ENCODE peak calls at places on chromosomes 12 and 14, in eight cellular contexts. J, F, B, R, C, K, X and T are unnamed samples.

GRCh38 chr12:55955344-55955743 is 10.5 kb downstream of the PMEL start:
- DNase-seq in K (no peak), B (no peak), C (no peak), R (no peak), J (no peak), F (no peak), X (no peak), T (no peak)

GRCh38 chr12:80517655-80518054 is 73.6 kb downstream of the PTPRQ start:
- DNase-seq in F (no peak), B (no peak), C (no peak), J (no peak), K (no peak), X (no peak), R (no peak), T (no peak)

GRCh38 chr14:104280085-104280901 is 141.9 kb downstream of the KIF26A start:
- DNase-seq in F (peak; percentile 25), X (peak; percentile 52), J (peak; percentile 14), K (no peak), R (no peak), C (peak; percentile 38), B (no peak), T (peak; percentile 9)

GRCh38 chr12:16606201-16606849 is 363 bp upstream of the LMO3 start:
- DNase-seq in B (peak; percentile 25), J (no peak), R (no peak), F (peak; percentile 78), C (peak; percentile 49), X (peak; percentile 84), K (no peak), T (peak; percentile 28)

GRCh38 chr12:120080043-120080400 is 36.5 kb downstream of the RAB35 start:
- DNase-seq in F (no peak), J (no peak), C (peak; percentile 16), K (no peak), X (no peak), B (no peak), R (no peak), T (no peak)

GRCh38 chr14:56339855-56340701 is 221.9 kb downstream of the PELI2 start:
- DNase-seq in R (peak; percentile 63), F (peak; percentile 60), J (peak; percentile 82), C (peak; percentile 84), X (peak; percentile 82), K (peak; percentile 72), B (peak; percentile 89), T (peak; percentile 80)

GRCh38 chr12:97541366-97541765 is 78.8 kb downstream of the RMST start:
- DNase-seq in X (no peak), F (no peak), K (no peak), C (no peak), R (no peak), B (no peak), J (no peak), T (no peak)

GRCh38 chr14:73773441-73774243 is 59.5 kb upstream of the PNMA1 start:
- DNase-seq in R (no peak), F (no peak), X (peak; percentile 27), K (no peak), B (no peak), C (no peak), J (no peak), T (no peak)

GRCh38 chr12:121892673-121893561 is 4.3 kb downstream of the PSMD9 start:
- DNase-seq in B (peak; percentile 16), X (no peak), K (no peak), R (no peak), C (no peak), F (no peak), J (no peak), T (peak; percentile 31)

GRCh38 chr14:32374155-32374554 is 45.1 kb downstream of the AKAP6 start:
- DNase-seq in R (no peak), F (no peak), B (peak; percentile 5), X (no peak), J (no peak), K (no peak), C (no peak), T (no peak)

GRCh38 chr14:56117765-56118610 is at the start of gene PELI2:
- DNase-seq in F (peak; percentile 67), C (peak; percentile 87), J (peak; percentile 91), R (peak; percentile 89), B (peak; percentile 50), K (peak; percentile 81), X (peak; percentile 91), T (peak; percentile 81)

GRCh38 chr14:57060276-57060956 is 208.3 kb downstream of the EXOC5 start:
- DNase-seq in F (no peak), R (no peak), B (peak; percentile 86), C (no peak), J (no peak), X (no peak), K (no peak), T (no peak)

GRCh38 chr12:57203791-57204190 is 12.8 kb upstream of the NXPH4 start:
- DNase-seq in J (no peak), X (no peak), B (no peak), C (no peak), F (no peak), R (no peak), K (no peak), T (no peak)

DNA sequence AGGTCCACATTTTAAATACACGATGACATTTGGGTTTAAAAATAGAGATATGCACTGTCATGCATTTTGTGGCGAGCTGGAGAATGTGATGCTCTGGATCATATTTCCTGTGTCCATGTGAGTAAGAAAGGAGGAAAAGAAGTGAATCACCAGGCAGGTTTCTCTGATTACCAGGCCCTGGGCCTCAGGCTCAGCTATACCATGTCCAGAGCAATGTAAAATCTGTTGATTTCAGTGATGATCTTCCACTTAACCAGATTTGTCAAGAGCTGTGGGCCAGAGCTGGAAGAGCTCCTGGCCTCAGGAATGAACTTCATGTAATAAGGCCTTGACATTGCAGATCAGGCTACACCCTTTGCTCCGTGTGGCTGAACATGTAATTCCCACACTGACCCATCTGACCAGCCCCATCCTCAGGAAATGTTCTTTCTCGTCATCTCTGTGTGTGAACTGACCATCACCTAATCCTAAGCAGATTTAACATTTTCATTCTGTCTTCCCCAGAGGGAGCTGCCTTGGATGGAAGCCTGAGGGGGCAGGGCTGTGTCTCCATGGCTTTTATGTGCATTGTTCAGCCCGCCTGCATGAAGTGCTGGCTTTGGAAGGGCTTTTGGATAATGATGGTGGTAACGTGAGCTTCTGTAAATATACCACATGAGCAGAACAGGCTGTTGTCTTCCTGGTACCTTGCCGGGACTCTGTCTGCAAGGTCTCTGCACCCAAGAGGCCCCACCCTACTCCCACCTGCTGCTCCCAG is 54.5 kb downstream of the CRACR2A start:
- DNase-seq in K (no peak), R (no peak), F (no peak), J (no peak), C (no peak), B (peak; percentile 80), X (no peak), T (no peak)
- H3K27ac ChIP-seq in K (no peak overlapping the region), R (no peak overlapping the region), F (no peak overlapping the region), J (no peak overlapping the region), C (peak overlapping the region; percentile 91), B (peak overlapping the region; percentile 39), X (peak overlapping the region; percentile 61), T (no peak overlapping the region)

DNA sequence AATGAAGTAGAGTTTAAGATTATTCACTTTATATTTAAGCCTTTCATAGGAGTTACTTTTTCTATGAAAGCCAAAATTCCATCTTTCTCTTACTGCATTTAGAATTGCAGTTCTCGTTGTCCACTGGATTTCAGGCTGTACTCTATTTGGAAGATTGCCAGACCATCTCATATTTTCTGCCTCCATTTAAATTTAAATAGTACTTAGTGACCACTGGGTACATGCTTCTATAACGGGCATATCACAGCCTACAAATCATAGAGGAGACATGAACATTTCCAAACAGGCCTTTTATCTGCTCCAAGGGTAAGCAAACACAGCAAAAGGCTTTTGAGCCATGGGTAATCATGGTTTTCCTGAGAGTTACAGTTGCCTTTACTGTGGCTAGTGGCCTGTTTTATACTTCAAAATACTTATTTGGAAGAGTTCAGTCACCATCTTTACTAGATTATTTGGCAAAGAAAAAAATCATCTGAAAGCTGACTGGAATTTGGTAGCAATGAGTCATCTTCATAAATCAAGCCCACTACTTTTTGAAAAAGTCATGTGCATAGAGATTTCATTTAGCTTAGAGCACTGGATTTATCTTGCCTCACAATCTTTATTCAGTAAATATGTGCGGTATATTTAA is 15.7 kb downstream of the ANO6 start:
- DNase-seq in K (no peak), C (no peak), F (no peak), R (no peak), B (peak; percentile 81), X (no peak), J (no peak), T (no peak)
- H3K4me1 ChIP-seq in K (peaks cover 31% of the 10 kb centered on the region), C (peaks cover 65% of the 10 kb centered on the region), F (peaks cover 17% of the 10 kb centered on the region), R (no peaks in the 10 kb centered on the region), B (peaks cover 54% of the 10 kb centered on the region), X (peaks cover 74% of the 10 kb centered on the region), J (peaks cover 16% of the 10 kb centered on the region), T (peaks cover 46% of the 10 kb centered on the region)

GRCh38 chr12:12898136-12898712 is 6.9 kb downstream of the GPRC5A start:
- DNase-seq in X (no peak), B (no peak), R (no peak), J (no peak), F (no peak), C (no peak), K (no peak), T (no peak)

GRCh38 chr12:12897286-12897685 is 5.9 kb downstream of the GPRC5A start:
- DNase-seq in J (no peak), X (no peak), B (no peak), F (no peak), C (no peak), R (no peak), K (no peak), T (no peak)

GRCh38 chr12:12900786-12901157 is 9.4 kb downstream of the GPRC5A start:
- DNase-seq in C (no peak), F (no peak), K (no peak), B (no peak), X (no peak), J (no peak), R (no peak), T (no peak)

GRCh38 chr12:12899530-12900380 is 8.4 kb downstream of the GPRC5A start:
- DNase-seq in X (peak; percentile 82), B (peak; percentile 82), K (no peak), R (no peak), C (no peak), J (peak; percentile 47), F (no peak), T (peak; percentile 85)

GRCh38 chr12:12898911-12899511 is 7.6 kb downstream of the GPRC5A start:
- DNase-seq in F (no peak), J (no peak), R (no peak), X (no peak), C (no peak), K (no peak), B (no peak), T (no peak)
- H3K27ac ChIP-seq in F (no peak overlapping the region), J (peak overlapping the region; percentile 81), R (no peak overlapping the region), X (peak overlapping the region; percentile 61), C (no peak overlapping the region), K (peak overlapping the region; percentile 19), B (peak overlapping the region; percentile 83), T (no peak overlapping the region)

DNA sequence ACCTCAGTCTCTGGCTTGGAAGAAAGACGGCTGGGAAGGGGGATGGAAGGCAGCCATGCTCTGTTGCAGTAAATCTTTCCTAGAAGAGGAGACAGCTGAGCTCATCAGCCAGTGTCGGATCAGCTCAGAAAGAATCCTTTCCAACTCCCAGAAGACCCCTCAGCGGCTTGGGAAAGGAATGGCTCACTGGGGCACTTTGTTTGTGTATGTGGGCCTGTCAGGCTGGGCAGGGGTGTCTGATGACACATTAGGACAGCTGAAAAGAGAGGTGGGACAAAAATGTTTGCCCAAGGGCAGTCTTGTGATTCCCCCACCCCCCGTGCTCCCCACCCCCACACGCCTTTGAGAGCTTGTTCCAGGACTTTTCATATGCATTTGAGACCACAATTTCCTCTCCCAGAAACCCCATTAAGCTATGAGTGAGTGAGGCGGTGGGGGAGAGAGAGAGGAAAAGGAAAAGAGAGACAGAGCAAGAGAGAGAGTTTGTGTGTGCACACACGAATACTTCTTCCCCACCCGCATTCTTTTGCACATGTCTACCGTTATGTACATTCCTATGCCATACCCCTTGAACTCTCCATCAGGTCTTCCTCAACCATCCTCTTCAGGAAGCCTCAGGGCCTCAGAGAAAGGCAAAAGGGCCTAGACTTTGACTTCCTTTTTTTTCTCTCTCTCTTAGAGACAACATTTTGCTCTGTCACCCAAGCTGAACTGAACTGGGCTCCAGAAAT is 198.9 kb downstream of the ZFP36L1 start:
- DNase-seq in K (no peak), J (no peak), F (no peak), R (no peak), B (no peak), X (no peak), C (no peak), T (no peak)
- H3K4me1 ChIP-seq in K (peaks cover 27% of the 10 kb centered on the region), J (peaks cover 20% of the 10 kb centered on the region), F (peaks cover 18% of the 10 kb centered on the region), R (peaks cover 12% of the 10 kb centered on the region), B (peaks cover 12% of the 10 kb centered on the region), X (peaks cover 55% of the 10 kb centered on the region), C (peaks cover 20% of the 10 kb centered on the region), T (no peaks in the 10 kb centered on the region)